ENCODE peak calls at places on chromosomes 11 and 22, in six cellular contexts. V, G, T, H, Q and P are unnamed samples.

GRCh38 chr22:23820748-23821211 is 18.0 kb downstream of the DERL3 start:
- DNase-seq in V (no peak), G (no peak), T (no peak), H (no peak), Q (no peak), P (no peak)

GRCh38 chr22:34946339-34946985 is 119.5 kb upstream of the ISX start:
- DNase-seq in V (no peak), G (no peak), T (no peak), H (no peak), Q (no peak), P (no peak)

GRCh38 chr11:120389693-120390584 is 53.7 kb downstream of the ARHGEF12 start:
- DNase-seq in V (no peak), G (no peak), T (no peak), H (no peak), Q (no peak), P (peak; percentile 17)

GRCh38 chr11:11451501-11452005 is 98.5 kb upstream of the CSNK2A3 start:
- DNase-seq in V (no peak), G (no peak), T (no peak), H (no peak), Q (no peak), P (peak; percentile 13)

GRCh38 chr11:122183933-122184332 is 67.9 kb upstream of the BLID start:
- DNase-seq in V (no peak), G (no peak), T (no peak), H (no peak), Q (no peak), P (no peak)

GRCh38 chr11:85170184-85170583 is 457.0 kb downstream of the DLG2 start:
- DNase-seq in V (peak; percentile 63), G (no peak), T (peak; percentile 37), H (no peak), Q (no peak), P (peak; percentile 10)

GRCh38 chr11:102267602-102268001 is 49.7 kb upstream of the BIRC3 start:
- DNase-seq in V (peak; percentile 7), G (no peak), T (peak; percentile 51), H (no peak), Q (no peak), P (peak; percentile 75)

GRCh38 chr22:36160499-36160942 is at the start of gene APOL3:
- DNase-seq in V (peak; percentile 17), G (no peak), T (no peak), H (peak; percentile 90), Q (peak; percentile 90), P (peak; percentile 33)

GRCh38 chr11:67056640-67057409 is at the start of gene RHOD:
- DNase-seq in V (peak; percentile 79), G (no peak), T (peak; percentile 89), H (no peak), Q (no peak), P (peak; percentile 67)

GRCh38 chr11:128400382-128401203 is 186.8 kb downstream of the ETS1 start:
- DNase-seq in V (no peak), G (no peak), T (peak; percentile 47), H (no peak), Q (no peak), P (no peak)

GRCh38 chr11:65640483-65641207 is 2.7 kb downstream of the SIPA1 start:
- DNase-seq in V (no peak), G (no peak), T (no peak), H (no peak), Q (no peak), P (no peak)

GRCh38 chr11:67111261-67111660 is 7.8 kb upstream of the KDM2A start:
- DNase-seq in V (no peak), G (no peak), T (no peak), H (peak; percentile 62), Q (no peak), P (no peak)

GRCh38 chr11:15720460-15720859 is 605.7 kb downstream of the INSC start:
- DNase-seq in V (no peak), G (no peak), T (no peak), H (no peak), Q (no peak), P (no peak)

GRCh38 chr22:32836286-32836859 is 34.9 kb downstream of the TIMP3 start:
- DNase-seq in V (peak; percentile 6), G (no peak), T (peak; percentile 42), H (no peak), Q (no peak), P (peak; percentile 24)

GRCh38 chr22:38317995-38318715 is 922 bp upstream of the CSNK1E start:
- DNase-seq in V (peak; percentile 87), G (peak; percentile 77), T (peak; percentile 91), H (peak; percentile 92), Q (peak; percentile 95), P (peak; percentile 90)

GRCh38 chr11:103051158-103051801 is 40.7 kb downstream of the DCUN1D5 start:
- DNase-seq in V (no peak), G (no peak), T (no peak), H (no peak), Q (no peak), P (no peak)

GRCh38 chr11:66734215-66734614 is 5.2 kb upstream of the SPTBN2 start:
- DNase-seq in V (no peak), G (no peak), T (no peak), H (no peak), Q (no peak), P (no peak)

GRCh38 chr11:85665756-85666155 is 827 bp upstream of the CREBZF start:
- DNase-seq in V (no peak), G (no peak), T (peak; percentile 12), H (no peak), Q (no peak), P (no peak)

GRCh38 chr11:1505480-1505879 is 18.9 kb upstream of the MOB2 start:
- DNase-seq in V (no peak), G (no peak), T (no peak), H (no peak), Q (no peak), P (no peak)

DNA sequence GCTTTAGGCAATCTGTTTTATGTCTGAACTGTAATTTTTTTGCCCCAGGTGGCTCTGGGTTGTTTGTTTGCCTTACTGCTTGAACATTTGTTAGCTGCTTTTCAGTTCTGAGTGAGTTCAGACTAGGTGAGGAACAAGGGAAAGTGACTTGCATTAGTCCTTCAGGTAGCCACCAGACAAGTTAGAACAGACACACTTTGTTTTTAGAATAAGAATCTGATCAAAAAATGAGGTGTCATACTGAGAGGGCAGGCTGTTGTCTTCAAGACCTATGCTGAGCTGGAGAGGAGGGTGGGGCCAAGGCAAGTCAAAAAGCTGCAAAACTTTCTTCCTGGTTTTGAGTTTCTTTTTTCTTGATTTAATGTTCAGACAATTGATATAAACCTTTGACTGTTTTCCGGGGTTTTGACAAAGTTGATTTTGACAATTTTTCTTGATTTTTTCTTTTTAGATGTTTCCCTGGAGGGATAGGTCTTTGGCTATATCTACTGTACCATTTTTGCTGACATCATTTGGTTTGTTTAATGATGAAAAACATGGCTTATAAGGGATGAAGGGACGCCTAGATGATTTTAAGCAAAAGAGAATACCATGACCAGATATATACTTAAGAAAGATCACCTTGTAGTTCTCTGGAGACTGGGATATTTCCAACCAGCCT is 182.8 kb downstream of the WNT11 start:
- DNase-seq in V (no peak), G (no peak), T (no peak), H (no peak), Q (no peak), P (no peak)
- H3K27ac ChIP-seq in V (no peak overlapping the region), G (no peak overlapping the region), T (peak overlapping the region; percentile 7), H (no peak overlapping the region), Q (no peak overlapping the region), P (no peak overlapping the region)

GRCh38 chr22:45863981-45864751 is 112.8 kb downstream of the WNT7B start:
- DNase-seq in V (peak; percentile 68), G (peak; percentile 43), T (peak; percentile 60), H (peak; percentile 64), Q (peak; percentile 70), P (peak; percentile 44)

GRCh38 chr22:45864959-45865496 is 111.9 kb downstream of the WNT7B start:
- DNase-seq in V (no peak), G (no peak), T (no peak), H (peak; percentile 47), Q (peak; percentile 48), P (no peak)

GRCh38 chr22:45867118-45867905 is 109.7 kb downstream of the WNT7B start:
- DNase-seq in V (no peak), G (no peak), T (peak; percentile 62), H (peak; percentile 53), Q (peak; percentile 48), P (no peak)

GRCh38 chr22:45866398-45867117 is 110.4 kb downstream of the WNT7B start:
- DNase-seq in V (no peak), G (no peak), T (no peak), H (no peak), Q (peak; percentile 51), P (no peak)

GRCh38 chr22:45865561-45866397 is 111.2 kb downstream of the WNT7B start:
- DNase-seq in V (no peak), G (no peak), T (no peak), H (peak; percentile 59), Q (peak; percentile 9), P (no peak)
- TF ChIP-seq CTCF in V (no peak), G (no peak), T (no peak), H (no peak), Q (no peak), P (no peak)

DNA sequence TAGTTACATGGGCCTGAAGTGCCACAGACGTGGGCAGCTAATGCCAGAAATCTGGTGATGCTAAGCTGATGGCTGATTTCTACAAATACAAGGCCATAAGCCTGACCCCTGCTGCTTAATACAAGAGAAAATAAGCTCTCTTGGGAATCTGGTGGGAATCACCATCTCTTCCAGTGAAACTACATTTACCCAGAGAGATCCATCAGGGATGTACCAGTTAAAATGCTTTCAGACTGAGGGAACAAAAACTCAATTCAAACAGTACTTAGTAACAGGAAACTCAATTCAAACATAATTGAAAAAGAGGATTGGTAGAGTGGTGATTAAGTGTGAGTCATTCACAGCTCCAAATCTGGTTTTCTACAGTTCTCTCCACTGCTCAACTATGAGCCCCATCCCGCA is 1.7 kb upstream of the CAVIN3 start:
- DNase-seq in V (no peak), G (peak; percentile 71), T (no peak), H (no peak), Q (no peak), P (peak; percentile 76)
- H3K27ac ChIP-seq in V (no peak overlapping the region), G (peak overlapping the region; percentile 88), T (peak overlapping the region; percentile 97), H (peak overlapping the region; percentile 99), Q (peak overlapping the region; percentile 100), P (peak overlapping the region; percentile 99)

DNA sequence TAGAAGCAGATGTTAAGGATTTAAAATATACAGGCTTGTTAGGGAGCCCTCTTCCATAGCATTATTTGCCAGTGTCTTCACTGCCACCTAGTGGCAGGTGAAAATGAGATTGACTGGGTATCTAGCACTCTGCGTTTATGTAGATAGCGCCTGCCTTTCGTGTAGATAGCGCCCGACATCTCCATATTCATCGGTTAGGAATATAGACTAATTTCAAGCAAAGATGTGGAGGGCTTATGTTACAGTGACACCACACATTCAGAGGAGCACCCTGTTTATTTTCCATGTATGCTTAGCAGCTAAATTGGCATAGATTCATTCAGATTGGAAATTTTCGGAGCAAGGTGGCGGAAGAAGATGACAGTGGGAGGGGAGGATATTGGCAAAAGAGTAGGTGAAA is 72.0 kb downstream of the SLC5A12 start:
- DNase-seq in V (peak; percentile 56), G (peak; percentile 36), T (peak; percentile 84), H (peak; percentile 64), Q (no peak), P (peak; percentile 55)
- TF ChIP-seq CTCF in V (peak; percentile 89), G (peak; percentile 86), T (peak; percentile 73), H (peak; percentile 60), Q (peak; percentile 73), P (peak; percentile 83)